ENCODE peak calls at places on chromosomes 11 and 22, in five cellular contexts. One of them, this sample, is unnamed.

GRCh38 chr22:38043151-38044039 is 13.8 kb upstream of the PICK1 start:
- DNase-seq in Peyer's patch: no peak
- DNase-seq in IMR-90: no peak
- DNase-seq in transverse colon: no peak
- DNase-seq in H1: no peak
- DNase-seq in this sample: no peak

GRCh38 chr11:112401036-112401769 is 140.5 kb upstream of the PLET1 start:
- DNase-seq in IMR-90: no peak
- DNase-seq in Peyer's patch: no peak
- DNase-seq in transverse colon: no peak
- DNase-seq in H1: no peak
- DNase-seq in this sample: no peak

GRCh38 chr11:121389651-121390050 is 62.5 kb upstream of the SORL1 start:
- DNase-seq in IMR-90: no peak
- DNase-seq in transverse colon: no peak
- DNase-seq in Peyer's patch: no peak
- DNase-seq in H1: no peak
- DNase-seq in this sample: peak; percentile 52

GRCh38 chr11:99352642-99353041 is 331.9 kb downstream of the CNTN5 start:
- DNase-seq in transverse colon: no peak
- DNase-seq in Peyer's patch: no peak
- DNase-seq in IMR-90: no peak
- DNase-seq in H1: no peak
- DNase-seq in this sample: no peak

GRCh38 chr22:39384750-39385480 is 14.7 kb upstream of the TAB1 start:
- DNase-seq in IMR-90: peak; percentile 28
- DNase-seq in transverse colon: no peak
- DNase-seq in H1: no peak
- DNase-seq in Peyer's patch: no peak
- DNase-seq in this sample: no peak

GRCh38 chr11:6650980-6651379 is 4.6 kb downstream of the DCHS1 start:
- DNase-seq in transverse colon: no peak
- DNase-seq in IMR-90: peak; percentile 55
- DNase-seq in H1: no peak
- DNase-seq in Peyer's patch: no peak
- DNase-seq in this sample: no peak

GRCh38 chr22:40826984-40827741 is 8.0 kb upstream of the SLC25A17 start:
- DNase-seq in transverse colon: no peak
- DNase-seq in H1: no peak
- DNase-seq in Peyer's patch: no peak
- DNase-seq in IMR-90: no peak
- DNase-seq in this sample: no peak

GRCh38 chr11:16925495-16926065 is 88.6 kb downstream of the PLEKHA7 start:
- DNase-seq in Peyer's patch: no peak
- DNase-seq in transverse colon: peak; percentile 55
- DNase-seq in IMR-90: no peak
- DNase-seq in H1: peak; percentile 61
- DNase-seq in this sample: peak; percentile 58

GRCh38 chr11:40388097-40388818 is 1071.2 kb downstream of the LRRC4C start:
- DNase-seq in Peyer's patch: no peak
- DNase-seq in H1: no peak
- DNase-seq in transverse colon: no peak
- DNase-seq in IMR-90: peak; percentile 70
- DNase-seq in this sample: no peak

GRCh38 chr11:113693030-113693429 is 13.1 kb downstream of the TMPRSS5 start:
- DNase-seq in H1: no peak
- DNase-seq in IMR-90: no peak
- DNase-seq in Peyer's patch: no peak
- DNase-seq in transverse colon: no peak
- DNase-seq in this sample: no peak

GRCh38 chr11:67406969-67407699 is 3.3 kb downstream of the TBC1D10C start:
- DNase-seq in IMR-90: no peak
- DNase-seq in H1: no peak
- DNase-seq in Peyer's patch: peak; percentile 62
- DNase-seq in transverse colon: no peak
- DNase-seq in this sample: no peak

GRCh38 chr11:81112718-81113117 is 1620.9 kb downstream of the FAM181B start:
- DNase-seq in Peyer's patch: no peak
- DNase-seq in transverse colon: no peak
- DNase-seq in H1: no peak
- DNase-seq in IMR-90: no peak
- DNase-seq in this sample: no peak

GRCh38 chr11:63510360-63511130 is 4.7 kb downstream of the LGALS12 start:
- DNase-seq in transverse colon: no peak
- DNase-seq in Peyer's patch: no peak
- DNase-seq in H1: no peak
- DNase-seq in IMR-90: no peak
- DNase-seq in this sample: no peak

GRCh38 chr22:50190182-50190951 is 4.7 kb downstream of the TRABD start:
- DNase-seq in Peyer's patch: peak; percentile 95
- DNase-seq in transverse colon: peak; percentile 91
- DNase-seq in IMR-90: no peak
- DNase-seq in H1: peak; percentile 44
- DNase-seq in this sample: peak; percentile 72

GRCh38 chr22:47043835-47044721 is 281.6 kb downstream of the TBC1D22A start:
- DNase-seq in Peyer's patch: no peak
- DNase-seq in transverse colon: peak; percentile 74
- DNase-seq in H1: no peak
- DNase-seq in IMR-90: peak; percentile 54
- DNase-seq in this sample: no peak

GRCh38 chr11:99423435-99423983 is 402.8 kb downstream of the CNTN5 start:
- DNase-seq in Peyer's patch: no peak
- DNase-seq in IMR-90: no peak
- DNase-seq in H1: no peak
- DNase-seq in transverse colon: no peak
- DNase-seq in this sample: no peak

GRCh38 chr11:105022998-105023397 is at the start of gene CASP5:
- DNase-seq in Peyer's patch: no peak
- DNase-seq in transverse colon: peak; percentile 46
- DNase-seq in IMR-90: no peak
- DNase-seq in H1: no peak
- DNase-seq in this sample: no peak

GRCh38 chr22:27866136-27867091 is 52.6 kb downstream of the PITPNB start:
- DNase-seq in IMR-90: peak; percentile 99
- DNase-seq in transverse colon: no peak
- DNase-seq in Peyer's patch: no peak
- DNase-seq in H1: no peak
- DNase-seq in this sample: no peak

GRCh38 chr11:73338279-73338678 is 30.2 kb downstream of the ARHGEF17 start:
- DNase-seq in Peyer's patch: no peak
- DNase-seq in H1: no peak
- DNase-seq in transverse colon: no peak
- DNase-seq in IMR-90: no peak
- DNase-seq in this sample: no peak
- TF ChIP-seq POLR2A in Peyer's patch: no peak
- TF ChIP-seq POLR2A in H1: no peak
- TF ChIP-seq POLR2A in transverse colon: no peak
- TF ChIP-seq POLR2A in IMR-90: no peak
- TF ChIP-seq POLR2A in this sample: no peak

DNA sequence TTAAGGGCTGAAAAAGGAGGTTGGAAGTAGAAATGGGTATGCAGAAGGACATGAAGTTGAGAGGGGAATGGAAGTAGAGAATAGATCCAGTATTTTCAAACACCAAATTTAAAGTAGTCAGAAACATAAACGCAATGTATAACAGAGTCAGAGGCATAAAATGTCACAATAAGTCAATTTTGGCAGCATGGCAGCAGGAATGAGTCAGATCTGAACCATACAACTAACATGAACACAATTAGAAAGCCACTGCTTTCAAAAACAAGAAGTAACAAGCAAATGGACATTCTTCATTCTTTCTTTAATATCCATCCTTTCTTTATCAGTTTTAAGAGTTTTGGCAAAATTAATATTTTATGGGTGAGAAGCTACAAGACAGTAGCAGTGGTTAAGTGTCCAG is 2.5 kb downstream of the CHORDC1 start:
- DNase-seq in Peyer's patch: no peak
- DNase-seq in transverse colon: no peak
- DNase-seq in IMR-90: peak; percentile 72
- DNase-seq in H1: no peak
- DNase-seq in this sample: no peak
- H3K4me3 ChIP-seq in Peyer's patch: no peak overlapping the region
- H3K4me3 ChIP-seq in transverse colon: peak overlapping the region; percentile 1
- H3K4me3 ChIP-seq in IMR-90: peak overlapping the region; percentile 13
- H3K4me3 ChIP-seq in H1: peak overlapping the region; percentile 90
- H3K4me3 ChIP-seq in this sample: no peak overlapping the region

GRCh38 chr22:22440188-22440587 is 68.4 kb downstream of the ZNF280B start:
- DNase-seq in Peyer's patch: no peak
- DNase-seq in transverse colon: no peak
- DNase-seq in H1: no peak
- DNase-seq in IMR-90: no peak
- DNase-seq in this sample: no peak
- H3K36me3 ChIP-seq in Peyer's patch: no peaks in the 10 kb centered on the region
- H3K36me3 ChIP-seq in transverse colon: no peaks in the 10 kb centered on the region
- H3K36me3 ChIP-seq in H1: no peaks in the 10 kb centered on the region
- H3K36me3 ChIP-seq in IMR-90: no peaks in the 10 kb centered on the region
- H3K36me3 ChIP-seq in this sample: no peaks in the 10 kb centered on the region

GRCh38 chr11:66288866-66289547 is at the start of gene YIF1A:
- DNase-seq in transverse colon: peak; percentile 99
- DNase-seq in Peyer's patch: peak; percentile 96
- DNase-seq in H1: peak; percentile 98
- DNase-seq in IMR-90: peak; percentile 100
- DNase-seq in this sample: peak; percentile 98
- TF ChIP-seq POLR2A in transverse colon: peak; percentile 95
- TF ChIP-seq POLR2A in Peyer's patch: peak; percentile 83
- TF ChIP-seq POLR2A in H1: no peak
- TF ChIP-seq POLR2A in IMR-90: peak; percentile 97
- TF ChIP-seq POLR2A in this sample: peak; percentile 85

GRCh38 chr11:45335434-45335833 is 49.3 kb upstream of the SYT13 start:
- DNase-seq in H1: no peak
- DNase-seq in Peyer's patch: no peak
- DNase-seq in transverse colon: no peak
- DNase-seq in IMR-90: no peak
- DNase-seq in this sample: no peak
- H3K4me3 ChIP-seq in H1: no peak overlapping the region
- H3K4me3 ChIP-seq in Peyer's patch: no peak overlapping the region
- H3K4me3 ChIP-seq in transverse colon: no peak overlapping the region
- H3K4me3 ChIP-seq in IMR-90: no peak overlapping the region
- H3K4me3 ChIP-seq in this sample: no peak overlapping the region

This sample was measured in breast epithelium.